ENCODE peak calls at places on chromosomes 7 and 10, in eight cellular contexts. G, C, B, J, T, Q, K and L are unnamed samples.

GRCh38 chr10:117007080-117007479 is 2.1 kb upstream of the SHTN1 start:
- DNase-seq in G (no peak), C (no peak), B (no peak), J (no peak), T (peak; percentile 22), Q (peak; percentile 80), K (no peak), L (peak; percentile 80)

GRCh38 chr10:5035356-5035755 is 31.7 kb upstream of the AKR1C2 start:
- DNase-seq in G (no peak), C (no peak), B (no peak), J (no peak), T (no peak), Q (no peak), K (no peak), L (no peak)

GRCh38 chr10:109587366-109587765 is 335.9 kb downstream of the XPNPEP1 start:
- DNase-seq in G (no peak), C (no peak), B (no peak), J (no peak), T (no peak), Q (peak; percentile 37), K (no peak), L (peak; percentile 0)

GRCh38 chr10:17472481-17473227 is 18.3 kb upstream of the ST8SIA6 start:
- DNase-seq in G (no peak), C (no peak), B (no peak), J (no peak), T (no peak), Q (no peak), K (no peak), L (no peak)

GRCh38 chr7:150362989-150363769 is 5.4 kb upstream of the REPIN1 start:
- DNase-seq in G (no peak), C (no peak), B (no peak), J (no peak), T (no peak), Q (no peak), K (no peak), L (no peak)

GRCh38 chr10:89171263-89171872 is 35.7 kb downstream of the CH25H start:
- DNase-seq in G (no peak), C (no peak), B (no peak), J (no peak), T (no peak), Q (peak; percentile 26), K (no peak), L (no peak)

GRCh38 chr7:117616694-117617093 is 136.9 kb downstream of the CFTR start:
- DNase-seq in G (no peak), C (no peak), B (no peak), J (no peak), T (no peak), Q (no peak), K (no peak), L (no peak)

GRCh38 chr7:111384065-111384891 is 178.0 kb downstream of the IMMP2L start:
- DNase-seq in G (no peak), C (no peak), B (no peak), J (no peak), T (no peak), Q (peak; percentile 68), K (no peak), L (peak; percentile 83)

GRCh38 chr10:114334301-114334700 is 70.0 kb downstream of the AFAP1L2 start:
- DNase-seq in G (no peak), C (peak; percentile 59), B (no peak), J (no peak), T (no peak), Q (no peak), K (no peak), L (no peak)

GRCh38 chr7:519974-520458 is 370 bp upstream of the PDGFA start:
- DNase-seq in G (no peak), C (no peak), B (peak; percentile 74), J (no peak), T (peak; percentile 63), Q (peak; percentile 74), K (no peak), L (peak; percentile 63)

GRCh38 chr7:85447004-85447403 is 260.1 kb upstream of the SEMA3D start:
- DNase-seq in G (no peak), C (no peak), B (no peak), J (no peak), T (no peak), Q (no peak), K (no peak), L (peak; percentile 37)

GRCh38 chr7:85628187-85628586 is 441.3 kb upstream of the SEMA3D start:
- DNase-seq in G (no peak), C (no peak), B (no peak), J (no peak), T (no peak), Q (no peak), K (no peak), L (no peak)

GRCh38 chr7:99618726-99619125 is 2.0 kb downstream of the ZSCAN25 start:
- DNase-seq in G (no peak), C (no peak), B (no peak), J (no peak), T (peak; percentile 35), Q (peak; percentile 96), K (no peak), L (peak; percentile 96)

GRCh38 chr10:87771871-87772500 is 46.0 kb downstream of the ATAD1 start:
- DNase-seq in G (no peak), C (no peak), B (no peak), J (no peak), T (peak; percentile 33), Q (peak; percentile 15), K (no peak), L (peak; percentile 39)

GRCh38 chr7:2922866-2923265 is 78.8 kb upstream of the GNA12 start:
- DNase-seq in G (no peak), C (peak; percentile 49), B (peak; percentile 22), J (no peak), T (no peak), Q (no peak), K (no peak), L (no peak)

GRCh38 chr10:44105643-44106042 is 279.3 kb downstream of the CXCL12 start:
- DNase-seq in G (no peak), C (no peak), B (no peak), J (no peak), T (no peak), Q (no peak), K (no peak), L (no peak)

GRCh38 chr10:80487791-80488538 is 33.9 kb downstream of the TSPAN14 start:
- DNase-seq in G (no peak), C (peak; percentile 93), B (peak; percentile 74), J (peak; percentile 51), T (no peak), Q (no peak), K (no peak), L (no peak)

GRCh38 chr7:80827238-80827633 is 91.6 kb downstream of the SEMA3C start:
- DNase-seq in G (no peak), C (no peak), B (no peak), J (no peak), T (no peak), Q (no peak), K (no peak), L (no peak)

GRCh38 chr10:71456631-71457030 is 59.9 kb downstream of the CDH23 start:
- DNase-seq in G (no peak), C (no peak), B (no peak), J (no peak), T (no peak), Q (no peak), K (no peak), L (no peak)

GRCh38 chr7:156475666-156476065 is 164.9 kb upstream of the RNF32 start:
- DNase-seq in G (no peak), C (no peak), B (no peak), J (no peak), T (no peak), Q (no peak), K (no peak), L (no peak)

GRCh38 chr7:47085491-47086275 is 496.2 kb downstream of the TNS3 start:
- DNase-seq in G (no peak), C (no peak), B (no peak), J (no peak), T (no peak), Q (no peak), K (no peak), L (no peak)

GRCh38 chr10:75234683-75235374 is 928 bp downstream of the COMTD1 start:
- DNase-seq in G (no peak), C (peak; percentile 95), B (no peak), J (no peak), T (no peak), Q (peak; percentile 38), K (no peak), L (no peak)

GRCh38 chr10:28020080-28020860 is 21.4 kb upstream of the ODAD2 start:
- DNase-seq in G (no peak), C (no peak), B (no peak), J (no peak), T (no peak), Q (no peak), K (no peak), L (no peak)

GRCh38 chr10:120953897-120954296 is 102.7 kb downstream of the WDR11 start:
- DNase-seq in G (no peak), C (no peak), B (no peak), J (no peak), T (no peak), Q (peak; percentile 49), K (no peak), L (peak; percentile 39)

GRCh38 chr7:117572826-117573620 is 93.2 kb downstream of the CFTR start:
- DNase-seq in G (no peak), C (no peak), B (no peak), J (no peak), T (no peak), Q (no peak), K (no peak), L (no peak)

GRCh38 chr7:131326576-131326975 is 1.1 kb upstream of the MKLN1 start:
- DNase-seq in G (no peak), C (no peak), B (no peak), J (no peak), T (no peak), Q (no peak), K (no peak), L (peak; percentile 7)

GRCh38 chr7:90163534-90163933 is 9.3 kb downstream of the STEAP1 start:
- DNase-seq in G (no peak), C (no peak), B (no peak), J (no peak), T (no peak), Q (no peak), K (no peak), L (no peak)

GRCh38 chr7:78062214-78062613 is 263.6 kb downstream of the PHTF2 start:
- DNase-seq in G (no peak), C (no peak), B (no peak), J (no peak), T (no peak), Q (no peak), K (no peak), L (no peak)

GRCh38 chr7:91031757-91032156 is 232.5 kb upstream of the FZD1 start:
- DNase-seq in G (no peak), C (no peak), B (no peak), J (no peak), T (no peak), Q (peak; percentile 8), K (no peak), L (peak; percentile 19)

GRCh38 chr10:72171175-72171630 is 44.6 kb upstream of the ANAPC16 start:
- DNase-seq in G (no peak), C (no peak), B (no peak), J (no peak), T (peak; percentile 64), Q (peak; percentile 94), K (no peak), L (peak; percentile 95)

GRCh38 chr7:45888185-45888992 is at the start of gene IGFBP1:
- DNase-seq in G (no peak), C (no peak), B (no peak), J (no peak), T (no peak), Q (peak; percentile 12), K (no peak), L (peak; percentile 29)

GRCh38 chr7:151813997-151814396 is 62.9 kb downstream of the PRKAG2 start:
- DNase-seq in G (no peak), C (no peak), B (no peak), J (no peak), T (no peak), Q (no peak), K (no peak), L (peak; percentile 15)

GRCh38 chr7:78510580-78511188 is 712.1 kb downstream of the PHTF2 start:
- DNase-seq in G (no peak), C (no peak), B (no peak), J (no peak), T (peak; percentile 5), Q (peak; percentile 15), K (no peak), L (peak; percentile 61)

GRCh38 chr10:94630017-94630688 is 53.4 kb upstream of the CYP2C18 start:
- DNase-seq in G (no peak), C (no peak), B (no peak), J (no peak), T (peak; percentile 21), Q (peak; percentile 8), K (no peak), L (peak; percentile 41)